ENCODE peak calls at places on chromosomes 5 and 9, in four cellular contexts. One of them, this sample, is unnamed.

GRCh38 chr5:72606525-72606924 is 99.3 kb upstream of the ZNF366 start:
- DNase-seq in GM12878: no peak
- DNase-seq in K562: no peak
- DNase-seq in HepG2: no peak
- DNase-seq in this sample: no peak

GRCh38 chr9:133690111-133690561 is 48.0 kb downstream of the SARDH start:
- DNase-seq in GM12878: no peak
- DNase-seq in K562: no peak
- DNase-seq in HepG2: no peak
- DNase-seq in this sample: no peak

GRCh38 chr5:170596482-170596881 is 92.7 kb downstream of the KCNIP1 start:
- DNase-seq in GM12878: no peak
- DNase-seq in K562: no peak
- DNase-seq in HepG2: no peak
- DNase-seq in this sample: no peak

GRCh38 chr5:62354028-62354874 is 48.2 kb downstream of the KIF2A start:
- DNase-seq in GM12878: peak; percentile 35
- DNase-seq in K562: peak; percentile 23
- DNase-seq in HepG2: peak; percentile 51
- DNase-seq in this sample: peak; percentile 24

GRCh38 chr9:137114613-137115393 is at the start of gene DPP7:
- DNase-seq in GM12878: no peak
- DNase-seq in K562: peak; percentile 91
- DNase-seq in HepG2: no peak
- DNase-seq in this sample: no peak

GRCh38 chr5:97098864-97099454 is 43.5 kb downstream of the LIX1 start:
- DNase-seq in GM12878: no peak
- DNase-seq in K562: no peak
- DNase-seq in HepG2: no peak
- DNase-seq in this sample: no peak

GRCh38 chr9:35844628-35845301 is 15.7 kb downstream of the TMEM8B start:
- DNase-seq in GM12878: peak; percentile 64
- DNase-seq in K562: no peak
- DNase-seq in HepG2: no peak
- DNase-seq in this sample: no peak

GRCh38 chr9:70935856-70936255 is 185.6 kb downstream of the TRPM3 start:
- DNase-seq in GM12878: no peak
- DNase-seq in K562: no peak
- DNase-seq in HepG2: no peak
- DNase-seq in this sample: no peak

GRCh38 chr5:151745071-151745705 is 13.2 kb downstream of the ATOX1 start:
- DNase-seq in GM12878: peak; percentile 71
- DNase-seq in K562: no peak
- DNase-seq in HepG2: no peak
- DNase-seq in this sample: no peak

GRCh38 chr5:148666353-148666752 is 12.0 kb upstream of the HTR4 start:
- DNase-seq in GM12878: no peak
- DNase-seq in K562: no peak
- DNase-seq in HepG2: no peak
- DNase-seq in this sample: no peak

GRCh38 chr5:148660346-148660660 is 6.0 kb upstream of the HTR4 start:
- DNase-seq in GM12878: no peak
- DNase-seq in K562: peak; percentile 22
- DNase-seq in HepG2: no peak
- DNase-seq in this sample: no peak

GRCh38 chr5:148663509-148663908 is 9.2 kb upstream of the HTR4 start:
- DNase-seq in GM12878: no peak
- DNase-seq in K562: no peak
- DNase-seq in HepG2: no peak
- DNase-seq in this sample: no peak

GRCh38 chr5:148659641-148660345 is 5.5 kb upstream of the HTR4 start:
- DNase-seq in GM12878: no peak
- DNase-seq in K562: peak; percentile 76
- DNase-seq in HepG2: no peak
- DNase-seq in this sample: no peak

DNA sequence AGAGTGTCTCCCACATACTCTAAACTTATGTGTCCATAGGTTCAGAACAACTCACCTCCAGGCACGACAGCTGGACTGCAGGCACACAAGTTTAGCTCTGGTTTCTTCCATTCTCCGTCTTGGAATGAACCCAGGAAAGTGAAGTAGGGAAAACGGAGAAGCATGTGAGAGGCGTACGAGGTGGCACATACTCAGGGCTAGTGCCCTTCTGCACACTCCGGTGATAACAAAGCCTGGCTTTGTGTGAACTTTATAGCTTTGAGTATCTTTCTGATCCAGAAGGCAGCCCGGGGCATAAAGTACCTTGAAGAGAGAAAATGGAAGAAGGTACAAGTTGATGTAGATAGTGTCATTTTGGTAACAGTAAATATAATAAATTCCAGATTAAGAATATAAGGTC is 11.1 kb upstream of the HTR4 start:
- DNase-seq in GM12878: no peak
- DNase-seq in K562: no peak
- DNase-seq in HepG2: no peak
- DNase-seq in this sample: no peak
- TF ChIP-seq TARDBP in GM12878: no peak
- TF ChIP-seq TARDBP in K562: no peak
- TF ChIP-seq TARDBP in HepG2: no peak
- TF ChIP-seq TARDBP in this sample: no peak

GRCh38 chr9:116057371-116057770 is 96.2 kb upstream of the PAPPA start:
- DNase-seq in GM12878: no peak
- DNase-seq in K562: no peak
- DNase-seq in HepG2: no peak
- DNase-seq in this sample: no peak

GRCh38 chr9:116060631-116061030 is 93.0 kb upstream of the PAPPA start:
- DNase-seq in GM12878: no peak
- DNase-seq in K562: no peak
- DNase-seq in HepG2: no peak
- DNase-seq in this sample: no peak

GRCh38 chr9:116055536-116055935 is 98.1 kb upstream of the PAPPA start:
- DNase-seq in GM12878: no peak
- DNase-seq in K562: no peak
- DNase-seq in HepG2: no peak
- DNase-seq in this sample: no peak

GRCh38 chr9:116059466-116059865 is 94.1 kb upstream of the PAPPA start:
- DNase-seq in GM12878: no peak
- DNase-seq in K562: no peak
- DNase-seq in HepG2: no peak
- DNase-seq in this sample: no peak

DNA sequence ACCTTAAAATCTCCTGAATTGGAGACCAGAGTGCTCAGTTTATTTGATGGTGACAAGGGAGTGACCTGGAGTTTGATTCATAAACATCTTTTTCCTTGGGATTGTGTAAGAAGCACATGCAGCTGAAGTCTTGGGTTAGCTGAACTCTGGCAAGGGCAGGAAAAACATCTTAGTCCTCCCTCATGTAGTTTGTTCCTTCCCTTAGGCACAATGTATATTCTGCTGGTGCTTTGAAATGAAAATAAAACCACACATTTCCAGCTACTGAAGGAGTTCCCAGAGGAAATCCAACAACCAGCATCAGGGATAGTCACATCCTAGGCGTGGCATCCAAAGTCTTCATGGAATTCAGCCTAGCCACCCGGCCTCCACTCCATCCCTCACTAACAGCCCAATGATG is 95.2 kb upstream of the PAPPA start:
- DNase-seq in GM12878: no peak
- DNase-seq in K562: no peak
- DNase-seq in HepG2: no peak
- DNase-seq in this sample: no peak
- TF ChIP-seq TARDBP in GM12878: no peak
- TF ChIP-seq TARDBP in K562: no peak
- TF ChIP-seq TARDBP in HepG2: no peak
- TF ChIP-seq TARDBP in this sample: no peak

DNA sequence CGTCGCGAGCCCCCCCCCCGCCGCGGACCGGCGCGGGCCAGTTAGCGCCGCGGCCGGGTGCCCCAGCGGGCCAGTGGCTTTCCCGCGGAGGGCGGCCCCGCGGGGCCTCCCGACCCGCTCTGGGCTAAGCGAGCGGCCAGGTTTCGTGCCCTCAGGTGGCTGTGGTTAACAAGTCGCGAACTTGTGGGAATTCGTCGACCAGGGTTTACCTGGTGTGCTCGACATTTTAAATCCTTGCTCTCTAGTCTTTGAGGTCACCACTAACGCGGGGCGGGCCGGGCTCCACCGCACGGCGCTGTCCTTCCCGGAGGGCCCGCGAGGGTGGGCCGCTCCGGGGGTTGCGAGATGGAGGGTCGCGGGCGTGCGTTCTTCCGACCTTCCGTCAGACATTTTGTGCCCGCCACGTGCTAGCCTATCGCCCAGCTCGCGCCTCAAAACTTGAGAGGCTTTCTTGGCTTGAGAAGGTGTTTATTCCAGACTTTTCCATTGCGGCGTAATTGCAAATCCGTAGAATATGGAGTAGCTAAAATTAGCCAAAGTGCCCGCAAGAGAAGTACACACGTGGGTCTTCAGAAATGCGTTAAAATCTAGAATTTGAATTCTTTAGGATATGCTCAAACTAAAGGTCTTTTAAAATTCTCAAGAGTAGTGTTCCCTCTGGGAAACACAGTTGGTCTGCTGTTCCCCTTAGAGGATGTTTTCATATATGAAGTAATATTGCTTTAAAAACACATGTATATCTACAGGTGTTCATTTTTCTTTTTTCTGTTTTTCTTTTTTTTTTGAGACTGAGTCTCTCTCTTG is 2.1 kb downstream of the ANP32B start:
- DNase-seq in GM12878: peak; percentile 9
- DNase-seq in K562: peak; percentile 29
- DNase-seq in HepG2: no peak
- DNase-seq in this sample: peak; percentile 26
- TF ChIP-seq TARDBP in GM12878: peak; percentile 12
- TF ChIP-seq TARDBP in K562: no peak
- TF ChIP-seq TARDBP in HepG2: no peak
- TF ChIP-seq TARDBP in this sample: no peak

DNA sequence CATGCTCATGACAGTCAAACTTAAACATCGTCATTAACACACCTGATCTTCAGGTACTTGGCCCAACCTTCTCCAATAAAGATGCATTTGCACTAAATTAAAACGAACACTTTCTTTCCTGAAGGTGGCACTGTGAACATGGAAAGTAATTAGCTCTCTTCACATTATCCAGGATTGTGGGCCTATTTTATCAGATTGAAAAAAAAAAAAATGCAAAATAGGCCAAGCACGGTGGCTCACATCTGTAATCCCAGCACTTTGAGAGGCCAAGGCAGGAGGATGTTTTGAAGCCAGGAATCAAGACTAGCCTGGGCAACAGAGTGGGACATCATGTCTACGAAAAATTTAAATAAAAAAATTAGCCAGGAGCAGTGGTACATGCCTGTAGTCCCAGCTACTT is 14.4 kb upstream of the CDC20B start:
- DNase-seq in GM12878: no peak
- DNase-seq in K562: peak; percentile 38
- DNase-seq in HepG2: no peak
- DNase-seq in this sample: no peak
- TF ChIP-seq TARDBP in GM12878: no peak
- TF ChIP-seq TARDBP in K562: no peak
- TF ChIP-seq TARDBP in HepG2: no peak
- TF ChIP-seq TARDBP in this sample: no peak

DNA sequence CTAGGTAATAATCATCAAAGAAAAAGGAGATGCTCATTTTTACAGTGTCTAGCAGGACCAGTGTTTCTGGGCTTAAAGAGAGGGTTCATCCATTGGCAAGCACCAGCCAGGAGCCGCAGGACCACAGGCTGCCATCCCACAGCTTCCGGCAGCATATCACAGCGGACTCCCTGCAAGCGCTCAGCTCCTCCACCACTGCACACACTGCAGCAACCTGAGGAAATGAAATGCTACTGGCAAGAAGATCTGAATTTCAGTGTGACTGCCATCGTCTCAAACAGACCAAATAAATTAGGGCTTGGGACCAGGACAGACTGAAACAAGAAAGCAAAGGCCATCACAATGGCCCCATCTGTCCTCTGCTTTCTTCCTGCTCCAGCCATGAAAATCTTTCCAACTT is 114.2 kb downstream of the TTC39B start:
- DNase-seq in GM12878: no peak
- DNase-seq in K562: no peak
- DNase-seq in HepG2: no peak
- DNase-seq in this sample: no peak
- TF ChIP-seq TARDBP in GM12878: no peak
- TF ChIP-seq TARDBP in K562: no peak
- TF ChIP-seq TARDBP in HepG2: no peak
- TF ChIP-seq TARDBP in this sample: no peak

DNA sequence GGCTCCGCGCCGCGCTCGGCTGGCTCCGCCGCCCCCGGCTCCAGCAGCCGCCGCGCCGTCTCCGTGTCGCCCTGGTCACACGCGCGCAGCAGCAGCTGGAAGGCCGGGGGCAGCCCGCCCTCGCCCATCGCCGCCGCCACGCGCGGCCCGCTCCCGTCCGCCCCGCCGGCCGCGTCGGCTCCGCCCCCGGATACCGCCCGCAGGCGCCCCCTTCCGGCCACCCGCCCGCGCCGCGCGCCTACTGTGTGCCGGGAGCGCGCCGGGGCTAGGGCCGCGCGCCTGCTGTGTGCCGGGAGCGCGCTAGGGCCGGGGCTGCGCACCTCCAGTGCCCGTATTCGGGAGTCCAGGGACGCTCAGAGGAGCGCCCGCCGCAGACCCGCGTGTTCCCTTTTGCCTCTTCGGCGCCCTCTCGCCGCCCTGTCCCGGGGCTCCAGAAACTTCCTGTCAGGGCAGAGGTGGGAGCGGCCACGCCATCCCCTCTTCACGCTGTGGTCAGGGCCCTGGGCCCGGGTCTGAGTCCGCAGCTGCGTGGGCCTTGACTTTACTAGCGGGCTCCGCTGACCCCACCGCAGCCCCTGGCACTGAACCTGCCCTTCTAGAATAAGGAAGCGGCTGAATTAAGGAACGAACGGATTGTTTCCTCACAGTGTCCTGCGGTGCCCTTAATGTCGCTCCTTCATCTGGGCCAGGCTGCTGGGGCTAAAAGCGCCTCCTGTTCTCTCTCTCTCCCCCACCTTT is at the start of gene ANKS6:
- DNase-seq in GM12878: no peak
- DNase-seq in K562: peak; percentile 94
- DNase-seq in HepG2: peak; percentile 33
- DNase-seq in this sample: peak; percentile 90
- TF ChIP-seq TARDBP in GM12878: no peak
- TF ChIP-seq TARDBP in K562: no peak
- TF ChIP-seq TARDBP in HepG2: no peak
- TF ChIP-seq TARDBP in this sample: no peak

GRCh38 chr5:135027699-135028615 is 6.1 kb downstream of the PITX1 start:
- DNase-seq in GM12878: no peak
- DNase-seq in K562: no peak
- DNase-seq in HepG2: no peak
- DNase-seq in this sample: no peak

GRCh38 chr5:135025730-135026644 is 8.0 kb downstream of the PITX1 start:
- DNase-seq in GM12878: no peak
- DNase-seq in K562: no peak
- DNase-seq in HepG2: no peak
- DNase-seq in this sample: no peak

GRCh38 chr5:135026645-135027317 is 7.2 kb downstream of the PITX1 start:
- DNase-seq in GM12878: no peak
- DNase-seq in K562: no peak
- DNase-seq in HepG2: no peak
- DNase-seq in this sample: peak; percentile 23

GRCh38 chr5:135028791-135029467 is 5.1 kb downstream of the PITX1 start:
- DNase-seq in GM12878: no peak
- DNase-seq in K562: no peak
- DNase-seq in HepG2: no peak
- DNase-seq in this sample: no peak

GRCh38 chr5:135027318-135027698 is 6.7 kb downstream of the PITX1 start:
- DNase-seq in GM12878: no peak
- DNase-seq in K562: no peak
- DNase-seq in HepG2: no peak
- DNase-seq in this sample: no peak
- TF ChIP-seq TARDBP in GM12878: no peak
- TF ChIP-seq TARDBP in K562: no peak
- TF ChIP-seq TARDBP in HepG2: no peak
- TF ChIP-seq TARDBP in this sample: no peak